ENCODE peak calls at places on chromosomes 16 and 17, in four cellular contexts. One of them, this sample, is unnamed.

GRCh38 chr17:2271985-2272702 is 31.4 kb downstream of the SMG6 start:
- DNase-seq in choroid plexus epithelial cell: no peak
- DNase-seq in CD4-positive, alpha-beta T cell: no peak
- DNase-seq in T-cell: no peak
- DNase-seq in this sample: no peak

GRCh38 chr17:19339341-19339815 is 23.1 kb downstream of the B9D1 start:
- DNase-seq in choroid plexus epithelial cell: peak
- DNase-seq in CD4-positive, alpha-beta T cell: no peak
- DNase-seq in T-cell: no peak
- DNase-seq in this sample: no peak

GRCh38 chr17:81245024-81245664 is 6.0 kb downstream of the NDUFAF8 start:
- DNase-seq in choroid plexus epithelial cell: peak
- DNase-seq in CD4-positive, alpha-beta T cell: no peak
- DNase-seq in T-cell: no peak
- DNase-seq in this sample: no peak

GRCh38 chr17:37848690-37849616 is 75.3 kb upstream of the TBC1D3K start:
- DNase-seq in choroid plexus epithelial cell: peak
- DNase-seq in CD4-positive, alpha-beta T cell: no peak
- DNase-seq in T-cell: no peak
- DNase-seq in this sample: no peak

GRCh38 chr16:1379863-1380174 is 28.1 kb downstream of the GNPTG start:
- DNase-seq in choroid plexus epithelial cell: no peak
- DNase-seq in CD4-positive, alpha-beta T cell: no peak
- DNase-seq in T-cell: peak
- DNase-seq in this sample: no peak

GRCh38 chr17:16449121-16449570 is 33.8 kb downstream of the TRPV2 start:
- DNase-seq in choroid plexus epithelial cell: peak
- DNase-seq in CD4-positive, alpha-beta T cell: no peak
- DNase-seq in T-cell: no peak
- DNase-seq in this sample: no peak

GRCh38 chr17:57938061-57938502 is 17.1 kb downstream of the CUEDC1 start:
- DNase-seq in choroid plexus epithelial cell: no peak
- DNase-seq in CD4-positive, alpha-beta T cell: no peak
- DNase-seq in T-cell: no peak
- DNase-seq in this sample: no peak

GRCh38 chr16:86368261-86368660 is 142.1 kb upstream of the FOXF1 start:
- DNase-seq in choroid plexus epithelial cell: no peak
- DNase-seq in CD4-positive, alpha-beta T cell: no peak
- DNase-seq in T-cell: no peak
- DNase-seq in this sample: no peak

GRCh38 chr17:49461580-49461979 is 33.5 kb upstream of the NGFR start:
- DNase-seq in choroid plexus epithelial cell: no peak
- DNase-seq in CD4-positive, alpha-beta T cell: no peak
- DNase-seq in T-cell: no peak
- DNase-seq in this sample: no peak

GRCh38 chr16:84117482-84117843 is 721 bp upstream of the MBTPS1 start:
- DNase-seq in choroid plexus epithelial cell: peak
- DNase-seq in CD4-positive, alpha-beta T cell: no peak
- DNase-seq in T-cell: peak
- DNase-seq in this sample: no peak